ENCODE peak calls at places on chromosomes 1 and 21, in four cellular contexts. B is nephron progenitor cell, W is foreskin fibroblast, M is mucosa of descending colon. D is an unnamed sample.
A peak's percentile ranks its signal among the peaks of the same experiment; 100 is the strongest.

GRCh38 chr1:187474266-187474665 is 645.5 kb downstream of the PLA2G4A start:
- DNase-seq in B (no peak), W (peak; percentile 38), M (no peak), D (no peak)

GRCh38 chr1:83815348-83815747 is 183.6 kb downstream of the TTLL7 start:
- DNase-seq in W (peak; percentile 97), M (no peak), B (no peak), D (no peak)

GRCh38 chr1:195075973-195076372 is 1532.3 kb downstream of the KCNT2 start:
- DNase-seq in B (no peak), M (no peak), W (no peak), D (no peak)

GRCh38 chr1:58773406-58773840 is 10.4 kb downstream of the JUN start:
- DNase-seq in W (peak; percentile 83), B (no peak), M (peak; percentile 37), D (no peak)

GRCh38 chr1:241423541-241424479 is 66.8 kb upstream of the RGS7 start:
- DNase-seq in W (peak; percentile 76), B (peak; percentile 75), M (peak; percentile 34), D (no peak)

GRCh38 chr1:172487550-172487949 is 43.7 kb upstream of the PIGC start:
- DNase-seq in B (no peak), M (no peak), W (peak; percentile 9), D (no peak)

GRCh38 chr1:6025269-6026094 is 20.2 kb upstream of the KCNAB2 start:
- DNase-seq in B (no peak), M (no peak), W (peak; percentile 70), D (no peak)

GRCh38 chr1:37286881-37287280 is 187.5 kb upstream of the ZC3H12A start:
- DNase-seq in B (no peak), M (no peak), W (no peak), D (no peak)

GRCh38 chr1:22245716-22246115 is 102.8 kb upstream of the WNT4 start:
- DNase-seq in B (no peak), W (no peak), M (no peak), D (no peak)

GRCh38 chr21:37827878-37828277 is 88.4 kb downstream of the KCNJ6 start:
- DNase-seq in B (no peak), W (no peak), M (peak; percentile 28), D (no peak)

GRCh38 chr1:98355656-98356384 is 305.7 kb upstream of the SNX7 start:
- DNase-seq in W (peak; percentile 66), B (no peak), M (no peak), D (no peak)

GRCh38 chr1:222592171-222592570 is 2.4 kb upstream of the TAF1A start:
- DNase-seq in B (no peak), M (no peak), W (peak; percentile 68), D (peak; percentile 12)

GRCh38 chr1:117059334-117059677 is 820 bp upstream of the TTF2 start:
- DNase-seq in B (no peak), W (no peak), M (peak; percentile 84), D (no peak)

GRCh38 chr1:109508001-109508872 is 1.3 kb downstream of the AMIGO1 start:
- DNase-seq in B (no peak), M (no peak), W (no peak), D (no peak)

GRCh38 chr21:29237110-29238051 is 61.3 kb upstream of the BACH1 start:
- DNase-seq in W (peak; percentile 44), B (no peak), M (no peak), D (no peak)

GRCh38 chr21:46366091-46366490 is 42.1 kb downstream of the PCNT start:
- DNase-seq in M (no peak), B (no peak), W (no peak), D (no peak)

GRCh38 chr1:41850029-41850428 is 68.7 kb downstream of the HIVEP3 start:
- DNase-seq in B (no peak), W (no peak), M (no peak), D (no peak)

GRCh38 chr1:238458924-238459323 is 568.2 kb upstream of the ZP4 start:
- DNase-seq in B (no peak), M (no peak), W (no peak), D (no peak)

GRCh38 chr1:229266832-229267500 is 3.9 kb upstream of the RAB4A start:
- DNase-seq in M (no peak), B (no peak), W (no peak), D (no peak)

GRCh38 chr1:229217716-229218115 is 53.2 kb upstream of the RAB4A start:
- DNase-seq in M (no peak), W (no peak), B (no peak), D (no peak)

DNA sequence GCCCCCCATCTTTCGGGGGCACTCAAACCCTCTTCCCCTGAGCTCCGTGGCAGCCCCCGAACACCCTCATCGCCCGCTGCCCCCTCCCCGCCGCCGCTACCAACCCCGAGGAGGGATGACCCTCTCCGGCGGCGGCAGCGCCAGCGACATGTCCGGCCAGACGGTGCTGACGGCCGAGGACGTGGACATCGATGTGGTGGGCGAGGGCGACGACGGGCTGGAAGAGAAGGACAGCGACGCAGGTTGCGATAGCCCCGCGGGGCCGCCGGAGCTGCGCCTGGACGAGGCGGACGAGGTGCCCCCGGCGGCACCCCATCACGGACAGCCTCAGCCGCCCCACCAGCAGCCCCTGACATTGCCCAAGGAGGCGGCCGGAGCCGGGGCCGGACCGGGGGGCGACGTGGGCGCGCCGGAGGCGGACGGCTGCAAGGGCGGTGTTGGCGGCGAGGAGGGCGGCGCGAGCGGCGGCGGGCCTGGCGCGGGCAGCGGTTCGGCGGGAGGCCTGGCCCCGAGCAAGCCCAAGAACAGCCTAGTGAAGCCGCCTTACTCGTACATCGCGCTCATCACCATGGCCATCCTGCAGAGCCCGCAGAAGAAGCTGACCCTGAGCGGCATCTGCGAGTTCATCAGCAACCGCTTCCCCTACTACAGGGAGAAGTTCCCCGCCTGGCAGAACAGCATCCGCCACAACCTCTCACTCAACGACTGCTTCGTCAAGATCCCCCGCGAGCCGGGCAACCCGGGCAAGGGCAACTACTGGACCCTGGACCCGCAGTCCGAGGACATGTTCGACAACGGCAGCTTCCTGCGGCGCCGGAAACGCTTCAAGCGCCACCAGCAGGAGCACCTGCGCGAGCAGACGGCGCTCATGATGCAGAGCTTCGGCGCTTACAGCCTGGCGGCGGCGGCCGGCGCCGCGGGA is 838 bp downstream of the FOXD3 start:
- DNase-seq in M (peak; percentile 61), W (peak; percentile 35), B (peak; percentile 46), D (no peak)
- TF ChIP-seq CTCF in M (no peak), W (no peak), B (no peak), D (no peak)

DNA sequence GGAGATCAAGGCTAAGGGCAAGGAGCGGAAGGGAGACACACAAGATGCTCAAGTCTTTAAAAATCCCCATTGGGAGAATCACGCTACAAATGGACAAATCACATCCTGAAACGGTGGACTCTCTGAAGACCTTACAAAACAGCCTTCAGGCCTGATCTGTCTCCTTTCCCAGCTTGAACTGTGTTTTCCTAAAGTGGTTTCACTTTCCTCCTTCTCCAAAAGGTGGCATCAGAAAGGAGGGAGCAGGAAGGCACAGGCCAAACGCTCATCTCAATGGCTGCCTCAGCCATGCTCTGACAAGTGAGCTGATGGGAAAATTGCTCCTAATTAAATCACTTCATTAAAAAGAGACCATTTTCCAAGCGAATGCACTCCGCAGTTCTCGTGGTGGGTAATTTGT is 47.7 kb downstream of the UTP25 start:
- DNase-seq in B (peak; percentile 12), W (peak; percentile 73), M (no peak), D (peak; percentile 36)
- TF ChIP-seq CTCF in B (peak; percentile 38), W (peak; percentile 58), M (no peak), D (peak; percentile 78)

GRCh38 chr1:150226486-150226885 is 9.4 kb downstream of the ANP32E start:
- DNase-seq in B (no peak), W (no peak), M (no peak), D (no peak)
- TF ChIP-seq CTCF in B (no peak), W (no peak), M (no peak), D (no peak)

GRCh38 chr1:25208561-25209222 is 23.6 kb downstream of the SYF2 start:
- DNase-seq in M (no peak), B (no peak), W (no peak), D (no peak)
- TF ChIP-seq CTCF in M (no peak), B (no peak), W (no peak), D (no peak)

GRCh38 chr1:184428604-184429003 is 41.8 kb downstream of the C1orf21 start:
- DNase-seq in B (no peak), W (no peak), M (no peak), D (no peak)
- TF ChIP-seq CTCF in B (no peak), W (peak; percentile 13), M (no peak), D (no peak)

GRCh38 chr1:19338323-19338762 is 26.2 kb downstream of the SLC66A1 start:
- DNase-seq in B (peak; percentile 67), M (no peak), W (peak; percentile 69), D (no peak)
- TF ChIP-seq CTCF in B (peak; percentile 53), M (no peak), W (no peak), D (peak; percentile 19)

DNA sequence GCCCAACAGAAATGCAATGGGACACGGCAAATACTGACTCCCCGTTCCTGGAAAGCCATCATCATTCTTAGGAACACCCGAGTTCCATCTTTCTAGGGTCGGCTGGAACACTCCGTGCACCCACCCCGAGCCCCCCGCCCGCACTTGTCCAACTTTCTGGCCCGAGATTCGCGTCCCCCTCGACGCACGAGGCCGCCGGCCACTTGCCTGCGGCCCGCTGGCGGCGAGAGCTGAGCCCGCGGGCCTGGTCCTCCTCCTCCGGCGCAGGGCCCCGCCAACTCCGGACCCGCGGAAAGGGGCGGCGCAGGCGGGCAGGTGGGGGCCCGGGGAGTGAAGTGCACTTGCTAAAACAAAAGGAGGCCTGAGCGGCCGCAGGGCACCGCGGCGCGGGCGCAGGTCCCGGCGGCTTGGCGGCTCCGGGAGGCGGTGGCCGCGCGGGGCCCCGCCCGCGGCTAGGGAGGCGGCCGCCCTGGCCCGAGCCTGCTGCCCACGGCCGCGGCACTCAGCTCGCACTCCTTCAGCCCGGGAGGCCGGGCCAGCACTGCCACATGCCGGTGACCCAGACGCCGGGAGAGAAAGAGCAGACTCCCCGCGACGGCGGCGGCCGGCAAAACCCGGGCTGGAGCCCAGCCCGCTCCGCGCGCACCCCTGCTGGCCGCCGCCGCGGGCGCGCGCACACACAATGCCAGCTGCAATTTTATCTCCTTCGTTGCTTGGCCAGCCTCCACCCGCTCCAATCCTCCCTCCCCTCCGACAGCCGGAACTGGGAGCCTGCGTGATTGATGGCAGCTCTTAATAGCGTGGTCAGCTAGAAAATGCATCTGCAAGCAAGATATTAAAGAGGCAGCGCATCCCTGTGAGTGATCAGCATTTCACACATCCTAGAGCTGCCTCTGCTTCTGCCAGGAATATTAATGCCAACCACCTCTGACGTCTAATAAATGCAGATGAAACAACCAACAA is 114.3 kb downstream of the RERE start:
- DNase-seq in M (peak; percentile 95), B (peak; percentile 92), W (peak; percentile 97), D (no peak)
- TF ChIP-seq CTCF in M (peak; percentile 15), B (no peak), W (no peak), D (peak; percentile 24)

GRCh38 chr21:20877976-20878375 is 120.2 kb upstream of the NCAM2 start:
- DNase-seq in B (no peak), W (no peak), M (no peak), D (no peak)

GRCh38 chr21:20882462-20883415 is 115.5 kb upstream of the NCAM2 start:
- DNase-seq in W (peak; percentile 37), M (peak; percentile 19), B (peak; percentile 53), D (no peak)
- TF ChIP-seq CTCF in W (peak; percentile 53), M (no peak), B (peak; percentile 72), D (peak; percentile 28)